ENCODE peak calls at places on chromosomes 1 and 21, in five cellular contexts. One of them, this sample, is unnamed.

GRCh38 chr1:78586572-78586971 is 33.7 kb upstream of the IFI44L start:
- DNase-seq in GM23338: no peak
- DNase-seq in K562: no peak
- DNase-seq in GM12878: no peak
- DNase-seq in H1: no peak
- DNase-seq in this sample: no peak

GRCh38 chr1:179966551-179966950 is 11.9 kb downstream of the CEP350 start:
- DNase-seq in H1: no peak
- DNase-seq in GM12878: no peak
- DNase-seq in GM23338: no peak
- DNase-seq in K562: no peak
- DNase-seq in this sample: no peak

GRCh38 chr1:147597010-147597409 is 55.7 kb downstream of the BCL9 start:
- DNase-seq in GM12878: no peak
- DNase-seq in GM23338: no peak
- DNase-seq in H1: no peak
- DNase-seq in K562: no peak
- DNase-seq in this sample: no peak

GRCh38 chr1:231949277-231950122 is 322.9 kb downstream of the DISC1 start:
- DNase-seq in H1: peak
- DNase-seq in GM23338: peak
- DNase-seq in K562: no peak
- DNase-seq in GM12878: no peak
- DNase-seq in this sample: peak

GRCh38 chr1:1539310-1540014 is 962 bp downstream of the TMEM240 start:
- DNase-seq in K562: no peak
- DNase-seq in GM23338: peak
- DNase-seq in GM12878: no peak
- DNase-seq in H1: no peak
- DNase-seq in this sample: peak

GRCh38 chr1:226429051-226429461 is 21.2 kb upstream of the PARP1 start:
- DNase-seq in K562: no peak
- DNase-seq in GM12878: no peak
- DNase-seq in GM23338: no peak
- DNase-seq in H1: no peak
- DNase-seq in this sample: no peak

GRCh38 chr1:230679854-230680253 is 34.1 kb downstream of the AGT start:
- DNase-seq in GM12878: no peak
- DNase-seq in GM23338: no peak
- DNase-seq in H1: no peak
- DNase-seq in K562: no peak
- DNase-seq in this sample: no peak

GRCh38 chr1:234484218-234484617 is 5.2 kb upstream of the TARBP1 start:
- DNase-seq in K562: no peak
- DNase-seq in GM23338: no peak
- DNase-seq in GM12878: no peak
- DNase-seq in H1: no peak
- DNase-seq in this sample: no peak

GRCh38 chr1:3918966-3919611 is 19.0 kb upstream of the C1orf174 start:
- DNase-seq in K562: no peak
- DNase-seq in H1: no peak
- DNase-seq in GM12878: no peak
- DNase-seq in GM23338: no peak
- DNase-seq in this sample: no peak

GRCh38 chr1:5250336-5250735 is 595.9 kb downstream of the AJAP1 start:
- DNase-seq in GM23338: no peak
- DNase-seq in K562: no peak
- DNase-seq in H1: no peak
- DNase-seq in GM12878: no peak
- DNase-seq in this sample: no peak

GRCh38 chr1:107997846-107998245 is 32.9 kb upstream of the VAV3 start:
- DNase-seq in K562: no peak
- DNase-seq in GM12878: no peak
- DNase-seq in GM23338: no peak
- DNase-seq in H1: no peak
- DNase-seq in this sample: no peak

GRCh38 chr1:89022167-89022959 is at the start of gene GBP3:
- DNase-seq in GM12878: peak
- DNase-seq in H1: no peak
- DNase-seq in K562: no peak
- DNase-seq in GM23338: no peak
- DNase-seq in this sample: no peak

GRCh38 chr1:31627301-31627929 is 9.9 kb downstream of the HCRTR1 start:
- DNase-seq in GM23338: no peak
- DNase-seq in K562: no peak
- DNase-seq in H1: no peak
- DNase-seq in GM12878: no peak
- DNase-seq in this sample: no peak

GRCh38 chr1:32878183-32878582 is 7.5 kb upstream of the FNDC5 start:
- DNase-seq in GM12878: no peak
- DNase-seq in GM23338: no peak
- DNase-seq in K562: no peak
- DNase-seq in H1: no peak
- DNase-seq in this sample: no peak

GRCh38 chr21:16196521-16197208 is 466.9 kb downstream of the USP25 start:
- DNase-seq in H1: no peak
- DNase-seq in K562: no peak
- DNase-seq in GM23338: no peak
- DNase-seq in GM12878: no peak
- DNase-seq in this sample: no peak

GRCh38 chr1:38132681-38133080 is 86.1 kb upstream of the POU3F1 start:
- DNase-seq in H1: no peak
- DNase-seq in K562: no peak
- DNase-seq in GM12878: no peak
- DNase-seq in GM23338: no peak
- DNase-seq in this sample: no peak

GRCh38 chr1:207284209-207284892 is 37.1 kb upstream of the CD55 start:
- DNase-seq in H1: no peak
- DNase-seq in K562: no peak
- DNase-seq in GM12878: no peak
- DNase-seq in GM23338: no peak
- DNase-seq in this sample: no peak

GRCh38 chr1:6167391-6168303 is 12.5 kb downstream of the CHD5 start:
- DNase-seq in K562: no peak
- DNase-seq in GM12878: no peak
- DNase-seq in GM23338: no peak
- DNase-seq in H1: no peak
- DNase-seq in this sample: no peak

GRCh38 chr1:10969267-10969970 is 43.0 kb upstream of the TARDBP start:
- DNase-seq in H1: no peak
- DNase-seq in K562: no peak
- DNase-seq in GM12878: no peak
- DNase-seq in GM23338: peak
- DNase-seq in this sample: peak

GRCh38 chr1:71049951-71050598 is 2.5 kb upstream of the PTGER3 start:
- DNase-seq in GM23338: peak
- DNase-seq in GM12878: peak
- DNase-seq in K562: peak
- DNase-seq in H1: no peak
- DNase-seq in this sample: no peak

GRCh38 chr1:53413175-53414001 is 45.8 kb upstream of the DMRTB1 start:
- DNase-seq in GM23338: no peak
- DNase-seq in GM12878: peak
- DNase-seq in H1: peak
- DNase-seq in K562: no peak
- DNase-seq in this sample: no peak

GRCh38 chr1:1083181-1084027 is 9.3 kb upstream of the RNF223 start:
- DNase-seq in K562: no peak
- DNase-seq in H1: no peak
- DNase-seq in GM12878: no peak
- DNase-seq in GM23338: no peak
- DNase-seq in this sample: no peak

GRCh38 chr21:32209580-32209979 is 69.3 kb downstream of the MIS18A start:
- DNase-seq in K562: no peak
- DNase-seq in GM23338: no peak
- DNase-seq in H1: no peak
- DNase-seq in GM12878: no peak
- DNase-seq in this sample: no peak

GRCh38 chr1:179550753-179551682 is 24.7 kb downstream of the NPHS2 start:
- DNase-seq in K562: peak
- DNase-seq in GM12878: peak
- DNase-seq in GM23338: no peak
- DNase-seq in H1: no peak
- DNase-seq in this sample: no peak

GRCh38 chr1:68384321-68384813 is 65.4 kb downstream of the RPE65 start:
- DNase-seq in K562: peak
- DNase-seq in GM12878: no peak
- DNase-seq in GM23338: no peak
- DNase-seq in H1: no peak
- DNase-seq in this sample: no peak

GRCh38 chr1:51875291-51875772 is 3.2 kb downstream of the NRDC start:
- DNase-seq in K562: peak
- DNase-seq in GM23338: no peak
- DNase-seq in H1: no peak
- DNase-seq in GM12878: no peak
- DNase-seq in this sample: no peak

GRCh38 chr1:5991784-5992033 is 516 bp downstream of the NPHP4 start:
- DNase-seq in GM23338: no peak
- DNase-seq in K562: no peak
- DNase-seq in H1: peak
- DNase-seq in GM12878: no peak
- DNase-seq in this sample: no peak

GRCh38 chr21:42905195-42905594 is 12.1 kb downstream of the NDUFV3 start:
- DNase-seq in GM23338: no peak
- DNase-seq in GM12878: no peak
- DNase-seq in K562: no peak
- DNase-seq in H1: no peak
- DNase-seq in this sample: no peak

DNA sequence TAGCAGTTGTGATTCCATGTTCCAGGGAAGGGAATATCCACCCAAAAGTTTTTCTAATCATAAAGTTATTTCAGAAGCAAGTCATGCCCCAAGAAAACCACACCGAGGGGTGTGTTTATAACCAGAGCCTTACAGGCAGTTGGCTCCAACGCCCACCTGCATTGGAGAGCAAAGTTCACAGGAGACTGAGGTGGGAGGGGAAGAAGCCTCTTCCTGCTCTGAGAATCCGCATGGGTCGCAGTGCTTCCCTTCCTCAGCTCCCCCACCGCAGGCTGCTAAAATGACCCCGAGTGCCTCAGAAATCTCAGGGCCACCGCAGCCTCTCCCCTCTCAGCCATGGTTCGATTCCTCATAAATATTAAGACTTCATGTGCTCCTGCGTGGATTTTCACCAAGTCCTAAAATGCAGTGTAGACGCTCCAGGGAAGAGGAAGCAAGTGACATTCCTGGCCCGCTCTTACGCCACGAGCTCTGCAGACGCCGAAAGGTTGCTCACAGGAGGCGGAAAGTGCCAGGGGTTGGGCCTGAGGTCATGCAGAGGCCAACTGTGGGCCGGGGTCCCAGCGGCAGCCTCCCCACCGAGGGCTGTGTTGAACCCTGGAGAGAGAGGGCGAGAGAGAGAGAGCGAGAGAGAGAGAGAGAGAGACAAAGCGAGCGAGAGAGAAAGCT is 13.4 kb upstream of the SPSB1 start:
- DNase-seq in K562: no peak
- DNase-seq in GM12878: no peak
- DNase-seq in H1: no peak
- DNase-seq in GM23338: no peak
- DNase-seq in this sample: no peak
- TF ChIP-seq CREB1 in K562: no peak
- TF ChIP-seq CREB1 in GM12878: no peak
- TF ChIP-seq CREB1 in H1: no peak
- TF ChIP-seq CREB1 in GM23338: no peak
- TF ChIP-seq CREB1 in this sample: no peak

GRCh38 chr1:109281680-109282496 is 1.1 kb downstream of the PSRC1 start:
- DNase-seq in K562: peak
- DNase-seq in GM23338: no peak
- DNase-seq in H1: no peak
- DNase-seq in GM12878: no peak
- DNase-seq in this sample: no peak
- TF ChIP-seq CREB1 in K562: no peak
- TF ChIP-seq CREB1 in GM23338: no peak
- TF ChIP-seq CREB1 in H1: no peak
- TF ChIP-seq CREB1 in GM12878: no peak
- TF ChIP-seq CREB1 in this sample: no peak

DNA sequence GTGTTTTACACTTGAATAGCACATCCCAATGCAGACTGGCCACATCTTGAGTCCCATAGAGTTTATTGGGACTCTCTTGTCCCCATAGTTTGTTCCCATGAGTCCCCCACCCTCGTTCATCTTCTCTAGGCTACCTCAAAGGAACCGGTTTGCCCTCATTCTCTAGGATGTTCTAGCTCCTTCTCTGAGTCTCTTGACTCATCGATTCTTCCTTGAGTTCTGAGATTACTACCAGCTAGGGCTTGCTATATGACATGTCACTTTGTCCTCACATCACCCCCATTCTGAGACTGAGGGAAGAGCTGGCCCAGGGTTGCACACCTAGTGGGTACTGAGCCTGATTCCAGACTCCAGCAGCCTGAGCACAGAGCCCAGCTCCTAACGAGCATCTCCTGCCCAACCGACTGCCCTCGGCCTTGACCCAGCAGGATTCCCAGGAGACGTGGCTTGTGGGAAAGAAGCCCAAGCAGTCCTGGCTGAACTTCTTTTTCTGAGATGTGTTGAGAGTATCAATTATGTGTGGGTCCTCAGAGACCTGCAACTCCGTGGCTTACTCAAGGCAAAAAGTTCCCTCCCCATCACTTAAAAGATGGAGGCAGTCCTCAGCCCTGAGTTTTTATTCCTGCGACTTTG is 42.0 kb downstream of the TMEM51 start:
- DNase-seq in GM23338: no peak
- DNase-seq in H1: no peak
- DNase-seq in K562: no peak
- DNase-seq in GM12878: no peak
- DNase-seq in this sample: no peak
- TF ChIP-seq CREB1 in GM23338: no peak
- TF ChIP-seq CREB1 in H1: no peak
- TF ChIP-seq CREB1 in K562: no peak
- TF ChIP-seq CREB1 in GM12878: no peak
- TF ChIP-seq CREB1 in this sample: no peak

DNA sequence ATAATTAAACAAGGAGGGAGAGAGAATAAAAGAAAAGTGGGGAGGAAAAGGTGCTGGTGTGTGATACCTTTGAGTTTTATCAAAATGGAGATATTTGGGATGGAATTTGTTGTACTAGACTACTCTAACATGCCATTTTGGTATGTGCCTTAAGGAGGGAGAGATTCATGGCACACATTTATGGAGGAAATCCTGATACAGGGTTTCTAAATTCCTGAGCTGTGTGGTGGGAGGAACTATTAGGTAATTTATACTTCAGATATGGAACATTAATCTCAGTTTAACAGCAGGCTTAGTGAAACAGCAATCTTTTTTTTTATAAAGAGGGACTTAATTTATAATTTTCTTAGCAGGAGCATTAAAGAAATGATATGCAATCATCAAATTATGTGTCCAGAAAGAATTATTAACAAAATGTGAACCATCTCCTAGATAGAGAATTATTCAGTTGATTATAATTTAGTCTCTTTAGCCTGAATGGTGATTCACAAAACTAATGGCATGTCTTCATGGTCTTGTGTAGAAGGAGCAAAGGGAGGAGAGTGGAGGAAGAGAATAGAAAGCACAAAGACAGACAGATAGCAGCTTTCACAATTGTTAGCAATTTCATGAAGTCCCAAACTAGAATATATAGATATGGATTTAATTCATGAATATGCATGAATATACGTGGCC is 301.6 kb downstream of the HLX start:
- DNase-seq in K562: no peak
- DNase-seq in GM23338: no peak
- DNase-seq in H1: no peak
- DNase-seq in GM12878: no peak
- DNase-seq in this sample: no peak
- TF ChIP-seq CREB1 in K562: no peak
- TF ChIP-seq CREB1 in GM23338: no peak
- TF ChIP-seq CREB1 in H1: no peak
- TF ChIP-seq CREB1 in GM12878: no peak
- TF ChIP-seq CREB1 in this sample: no peak